ENCODE peak calls at places on chromosomes 5 and 9, in seven cellular contexts. Q is breast epithelium, R is GM12891, L is GM23338, K is GM12892, X is K562, P is Panc1. B is an unnamed sample.

GRCh38 chr9:20618361-20618799 is 3.9 kb downstream of the MLLT3 start:
- DNase-seq in K (no peak), X (no peak), L (no peak), P (no peak), Q (no peak), R (no peak), B (no peak)

GRCh38 chr9:89663264-89663970 is 58.6 kb downstream of the GADD45G start:
- DNase-seq in X (no peak), R (no peak), P (no peak), L (no peak), K (no peak), Q (no peak), B (peak)

GRCh38 chr9:89505795-89506385 is 8.0 kb upstream of the SEMA4D start:
- DNase-seq in K (no peak), Q (no peak), X (no peak), R (no peak), L (no peak), P (no peak), B (no peak)

GRCh38 chr5:81969912-81970311 is 1.9 kb upstream of the ATG10 start:
- DNase-seq in Q (no peak), P (no peak), L (no peak), R (no peak), X (no peak), K (no peak), B (no peak)

GRCh38 chr9:137430723-137431415 is 7.7 kb downstream of the NOXA1 start:
- DNase-seq in P (no peak), Q (no peak), K (peak), L (no peak), X (no peak), R (no peak), B (no peak)

GRCh38 chr5:138805096-138805495 is 51.9 kb downstream of the CTNNA1 start:
- DNase-seq in Q (no peak), R (no peak), P (no peak), K (no peak), L (no peak), X (no peak), B (no peak)

GRCh38 chr5:11650936-11651335 is 253.3 kb downstream of the CTNND2 start:
- DNase-seq in R (no peak), X (no peak), K (no peak), L (peak), P (no peak), Q (no peak), B (no peak)

GRCh38 chr9:103798620-103799019 is 295.5 kb upstream of the SMC2 start:
- DNase-seq in R (peak), P (no peak), L (no peak), K (no peak), X (no peak), Q (no peak), B (no peak)

GRCh38 chr5:90099099-90099498 is 310.5 kb downstream of the CETN3 start:
- DNase-seq in K (no peak), L (no peak), P (no peak), R (no peak), X (no peak), Q (no peak), B (no peak)

GRCh38 chr5:84379749-84380148 is 4.9 kb downstream of the EDIL3 start:
- DNase-seq in L (no peak), P (no peak), R (no peak), Q (no peak), K (no peak), X (no peak), B (no peak)

GRCh38 chr5:168471785-168472184 is 14.5 kb upstream of the RARS1 start:
- DNase-seq in L (no peak), R (no peak), K (no peak), X (no peak), P (no peak), Q (no peak), B (no peak)

GRCh38 chr9:21710792-21711191 is 91.6 kb upstream of the MTAP start:
- DNase-seq in R (no peak), L (no peak), K (no peak), X (no peak), P (no peak), Q (no peak), B (no peak)

GRCh38 chr9:89740722-89741121 is 135.9 kb downstream of the GADD45G start:
- DNase-seq in X (no peak), K (peak), L (no peak), Q (no peak), R (no peak), P (no peak), B (no peak)

GRCh38 chr5:41071975-41072374 is 833 bp upstream of the MROH2B start:
- DNase-seq in L (no peak), R (no peak), P (no peak), Q (no peak), K (no peak), X (no peak), B (no peak)

GRCh38 chr5:151202381-151203139 is 21.3 kb downstream of the CCDC69 start:
- DNase-seq in R (no peak), Q (no peak), L (no peak), X (no peak), P (peak), K (no peak), B (no peak)

GRCh38 chr5:56168066-56168478 is 65.1 kb downstream of the ANKRD55 start:
- DNase-seq in L (no peak), K (no peak), Q (no peak), P (no peak), X (no peak), R (no peak), B (no peak)

GRCh38 chr9:135280666-135281065 is 193.2 kb downstream of the OLFM1 start:
- DNase-seq in L (no peak), R (no peak), K (no peak), X (no peak), P (no peak), Q (no peak), B (no peak)

GRCh38 chr5:95760291-95761191 is 29.4 kb downstream of the RHOBTB3 start:
- DNase-seq in X (no peak), K (peak), Q (no peak), P (no peak), R (no peak), L (no peak), B (no peak)

GRCh38 chr5:178525906-178526732 is 64.1 kb downstream of the COL23A1 start:
- DNase-seq in R (no peak), X (no peak), K (no peak), P (no peak), L (no peak), Q (no peak), B (peak)

GRCh38 chr5:90562331-90562730 is 3.7 kb downstream of the ADGRV1 start:
- DNase-seq in Q (no peak), X (no peak), L (peak), P (no peak), K (no peak), R (no peak), B (no peak)

GRCh38 chr5:71699233-71699632 is 19.8 kb upstream of the CARTPT start:
- DNase-seq in R (no peak), X (no peak), P (no peak), L (no peak), Q (no peak), K (no peak), B (no peak)

GRCh38 chr9:89885156-89885555 is 280.3 kb downstream of the GADD45G start:
- DNase-seq in R (no peak), X (no peak), K (no peak), P (no peak), Q (no peak), L (no peak), B (peak)

GRCh38 chr9:38096238-38096805 is 27.3 kb upstream of the SHB start:
- DNase-seq in P (no peak), L (no peak), Q (no peak), K (no peak), X (no peak), R (no peak), B (peak)

GRCh38 chr5:65926893-65927292 is 518 bp downstream of the ERBIN start:
- DNase-seq in K (no peak), Q (no peak), R (no peak), X (no peak), L (peak), P (no peak), B (no peak)

GRCh38 chr5:106894964-106895363 is 775.8 kb downstream of the EFNA5 start:
- DNase-seq in P (no peak), X (no peak), R (no peak), L (no peak), Q (no peak), K (no peak), B (no peak)

GRCh38 chr5:75275736-75276135 is 39.1 kb upstream of the ANKRD31 start:
- DNase-seq in L (peak), Q (no peak), X (no peak), R (no peak), P (no peak), K (no peak), B (no peak)

GRCh38 chr5:149358294-149358651 is 427 bp downstream of the PCYOX1L start:
- DNase-seq in K (no peak), Q (no peak), P (no peak), X (no peak), R (no peak), L (peak), B (peak)

GRCh38 chr9:6133346-6134063 is 82.1 kb upstream of the IL33 start:
- DNase-seq in Q (no peak), P (no peak), L (no peak), R (peak), K (peak), X (no peak), B (no peak)

DNA sequence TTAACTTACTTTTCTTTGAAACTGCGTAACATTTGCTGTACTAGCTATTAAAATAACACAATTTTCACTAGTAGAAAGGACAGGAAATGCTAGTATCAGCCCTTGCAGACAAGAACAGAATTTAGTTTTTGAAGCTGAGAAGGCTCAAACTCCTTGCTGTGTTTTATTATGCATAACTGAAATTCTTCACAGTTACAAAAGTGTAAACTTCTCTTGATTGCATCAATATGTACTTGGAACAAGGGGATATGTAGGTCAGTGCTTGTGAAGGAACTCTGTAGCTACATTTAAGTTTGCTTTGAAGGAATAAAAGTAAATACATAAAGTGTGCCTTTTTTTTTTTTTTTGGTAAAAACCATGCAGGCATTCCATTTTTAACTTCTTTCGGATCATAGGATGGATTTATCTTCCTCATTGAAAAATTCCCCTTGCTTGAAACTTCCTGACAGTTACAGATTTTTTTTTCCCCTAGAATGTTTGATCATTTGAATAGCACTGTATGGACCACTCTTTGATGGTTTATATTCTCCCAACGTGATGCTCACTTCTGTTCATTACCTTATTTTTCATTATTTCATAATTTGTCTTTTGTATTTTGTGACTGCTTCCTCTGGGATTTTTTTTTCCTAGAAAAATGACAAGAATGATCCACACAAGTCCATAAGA is 94.9 kb upstream of the DAB2 start:
- DNase-seq in R (no peak), X (no peak), P (no peak), Q (no peak), K (no peak), L (peak), B (no peak)
- TF ChIP-seq POLR2AphosphoS5 in R (no peak), X (no peak), P (no peak), Q (no peak), K (no peak), L (no peak), B (peak)

GRCh38 chr5:43309122-43309521 is 4.1 kb downstream of the HMGCS1 start:
- DNase-seq in R (no peak), Q (no peak), P (no peak), K (no peak), X (no peak), L (peak), B (no peak)

GRCh38 chr5:43303242-43303641 is 10.0 kb downstream of the HMGCS1 start:
- DNase-seq in K (no peak), L (no peak), Q (no peak), X (no peak), P (no peak), R (no peak), B (no peak)

GRCh38 chr5:43304520-43304919 is 8.7 kb downstream of the HMGCS1 start:
- DNase-seq in X (no peak), P (no peak), R (no peak), Q (no peak), L (no peak), K (no peak), B (no peak)

GRCh38 chr5:43309657-43310056 is 3.6 kb downstream of the HMGCS1 start:
- DNase-seq in L (no peak), P (no peak), R (no peak), Q (no peak), K (no peak), X (no peak), B (no peak)

GRCh38 chr5:43305948-43306563 is 7.2 kb downstream of the HMGCS1 start:
- DNase-seq in P (peak), R (no peak), X (peak), K (no peak), L (peak), Q (no peak), B (no peak)
- TF ChIP-seq POLR2AphosphoS5 in P (no peak), R (no peak), X (no peak), K (no peak), L (no peak), Q (no peak), B (no peak)

DNA sequence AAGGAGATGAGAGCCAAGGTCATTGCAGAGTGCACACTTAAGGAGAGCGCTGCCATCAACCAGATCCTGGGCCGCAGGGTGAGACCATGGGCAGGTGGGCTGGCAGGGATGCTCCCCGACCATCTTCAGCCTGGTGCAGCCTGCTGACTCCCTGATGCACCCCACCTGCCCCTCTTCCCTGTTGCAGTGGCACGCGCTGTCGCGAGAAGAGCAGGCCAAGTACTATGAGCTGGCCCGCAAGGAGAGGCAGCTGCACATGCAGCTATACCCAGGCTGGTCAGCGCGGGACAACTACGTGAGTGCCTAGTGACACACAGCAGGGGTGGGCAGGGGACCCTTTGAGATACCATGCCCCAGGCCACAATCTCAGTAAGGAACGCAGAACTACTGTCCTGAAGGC is 28.3 kb downstream of the TCF7 start:
- DNase-seq in K (no peak), X (no peak), P (no peak), R (no peak), L (no peak), Q (peak), B (peak)
- TF ChIP-seq POLR2AphosphoS5 in K (no peak), X (no peak), P (no peak), R (no peak), L (no peak), Q (no peak), B (no peak)

DNA sequence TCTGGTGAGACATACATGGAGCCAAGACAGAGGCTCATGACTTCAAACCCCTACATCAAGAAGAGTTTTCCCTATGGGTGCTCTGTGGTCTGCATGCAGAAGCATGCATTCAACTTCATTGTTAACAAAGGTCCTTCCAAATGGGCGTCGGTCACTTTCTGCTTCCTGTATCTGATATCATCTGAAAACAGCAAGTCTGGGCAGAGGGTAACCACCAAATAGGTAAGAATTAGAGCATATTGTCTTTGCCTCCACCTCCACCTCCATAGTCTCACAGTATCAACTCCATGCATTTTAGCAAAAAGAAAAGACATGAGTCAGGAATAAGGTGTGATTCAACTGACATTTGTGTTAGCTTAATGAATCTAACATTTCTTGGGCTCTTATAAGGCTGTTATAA is 462.9 kb downstream of the DMRT2 start:
- DNase-seq in L (no peak), K (no peak), X (no peak), Q (no peak), R (no peak), P (no peak), B (no peak)
- TF ChIP-seq POLR2AphosphoS5 in L (no peak), K (no peak), X (no peak), Q (no peak), R (no peak), P (no peak), B (no peak)

GRCh38 chr5:6216516-6217075 is 161.8 kb downstream of the MED10 start:
- DNase-seq in P (no peak), L (no peak), X (no peak), R (no peak), K (no peak), Q (no peak), B (no peak)

GRCh38 chr5:6220346-6221088 is 157.8 kb downstream of the MED10 start:
- DNase-seq in K (no peak), X (no peak), P (no peak), Q (no peak), R (no peak), L (no peak), B (no peak)

GRCh38 chr5:6218517-6218916 is 159.8 kb downstream of the MED10 start:
- DNase-seq in X (no peak), P (no peak), R (no peak), Q (no peak), L (no peak), K (no peak), B (no peak)

GRCh38 chr5:6218116-6218515 is 160.2 kb downstream of the MED10 start:
- DNase-seq in L (no peak), X (no peak), Q (no peak), P (no peak), R (no peak), K (no peak), B (no peak)

DNA sequence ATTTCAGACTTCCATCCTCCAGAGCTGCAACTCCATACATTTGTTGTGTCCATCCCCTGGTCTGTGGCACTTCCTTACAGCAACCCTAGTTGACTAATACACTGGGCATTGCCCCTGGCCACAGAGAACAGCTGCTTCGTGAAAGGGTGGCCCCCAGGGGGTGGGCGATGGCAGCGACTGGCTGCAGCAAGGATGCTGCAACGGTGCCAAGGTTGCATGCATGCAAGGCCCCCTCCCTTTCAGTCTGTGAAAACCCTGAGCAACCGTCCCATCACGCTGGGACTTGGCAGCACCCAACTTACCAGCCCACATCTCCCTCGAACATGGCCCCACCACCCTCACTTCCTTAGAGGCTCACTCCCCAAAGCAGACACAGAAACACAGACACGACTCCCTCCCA is 162.5 kb downstream of the MED10 start:
- DNase-seq in Q (no peak), R (no peak), L (no peak), K (no peak), P (no peak), X (no peak), B (no peak)
- TF ChIP-seq POLR2AphosphoS5 in Q (no peak), R (no peak), L (no peak), K (no peak), P (no peak), X (no peak), B (no peak)

GRCh38 chr5:29203049-29203448 is 1990.4 kb upstream of the CDH6 start:
- DNase-seq in P (no peak), K (no peak), R (no peak), X (no peak), L (no peak), Q (no peak), B (no peak)

GRCh38 chr5:29193972-29194371 is 1999.5 kb upstream of the CDH6 start:
- DNase-seq in R (no peak), X (no peak), Q (no peak), P (no peak), K (no peak), L (no peak), B (no peak)

GRCh38 chr5:29197636-29198035 is 1995.8 kb upstream of the CDH6 start:
- DNase-seq in L (no peak), P (no peak), X (no peak), Q (no peak), K (no peak), R (no peak), B (no peak)
- TF ChIP-seq POLR2AphosphoS5 in L (no peak), P (no peak), X (no peak), Q (no peak), K (no peak), R (no peak), B (no peak)

GRCh38 chr9:3059781-3060468 is 216.0 kb upstream of the PUM3 start:
- DNase-seq in K (no peak), R (no peak), Q (no peak), X (no peak), P (no peak), L (peak), B (no peak)
- TF ChIP-seq POLR2AphosphoS5 in K (no peak), R (no peak), Q (no peak), X (no peak), P (no peak), L (no peak), B (no peak)

GRCh38 chr9:129617167-129617566 is 3.7 kb downstream of the C9orf50 start:
- DNase-seq in Q (no peak), L (peak), K (no peak), R (no peak), X (no peak), P (no peak), B (no peak)

GRCh38 chr9:129624168-129624759 is 1.7 kb upstream of the NTMT1 start:
- DNase-seq in P (no peak), X (peak), R (no peak), L (peak), K (no peak), Q (no peak), B (no peak)

GRCh38 chr9:129623331-129623730 is 2.4 kb upstream of the C9orf50 start:
- DNase-seq in P (no peak), L (no peak), R (no peak), K (no peak), Q (no peak), X (no peak), B (no peak)

GRCh38 chr9:129619787-129620668 is 873 bp downstream of the C9orf50 start:
- DNase-seq in L (peak), P (no peak), Q (no peak), K (no peak), R (no peak), X (peak), B (no peak)

GRCh38 chr9:129620669-129621295 is at the start of gene C9orf50:
- DNase-seq in K (no peak), P (no peak), Q (no peak), L (no peak), X (no peak), R (no peak), B (no peak)
- TF ChIP-seq POLR2AphosphoS5 in K (no peak), P (no peak), Q (no peak), L (no peak), X (no peak), R (no peak), B (no peak)

GRCh38 chr5:54317511-54318260 is 7.3 kb upstream of the ARL15 start:
- DNase-seq in K (no peak), L (no peak), P (no peak), X (no peak), R (no peak), Q (no peak), B (no peak)

GRCh38 chr5:54311178-54311811 is 922 bp upstream of the ARL15 start:
- DNase-seq in P (no peak), L (peak), K (no peak), Q (no peak), R (no peak), X (no peak), B (no peak)

GRCh38 chr5:54312499-54312898 is 2.1 kb upstream of the ARL15 start:
- DNase-seq in P (no peak), R (no peak), K (no peak), Q (no peak), L (no peak), X (peak), B (no peak)

GRCh38 chr5:54313311-54314270 is 3.2 kb upstream of the ARL15 start:
- DNase-seq in L (no peak), R (no peak), K (no peak), P (no peak), X (no peak), Q (no peak), B (no peak)

GRCh38 chr5:54315736-54316135 is 5.4 kb upstream of the ARL15 start:
- DNase-seq in P (no peak), K (no peak), L (no peak), R (no peak), X (no peak), Q (no peak), B (no peak)
- TF ChIP-seq POLR2AphosphoS5 in P (no peak), K (no peak), L (no peak), R (no peak), X (no peak), Q (no peak), B (no peak)

B was measured in sigmoid colon.